ENCODE peak calls at places on chromosome 16, in seven cellular contexts. P is PC-3, Q is A549, H is heart left ventricle, X is trophoblast cell, J is psoas muscle, E is GM12878. L is an unnamed sample.

GRCh38 chr16:83458612-83459011 is 349.2 kb upstream of the HSBP1 start:
- DNase-seq in P (no peak), Q (no peak), H (no peak), X (no peak), J (no peak), E (peak; percentile 16), L (peak; percentile 61)

GRCh38 chr16:86038923-86039310 is 140.0 kb downstream of the IRF8 start:
- DNase-seq in P (no peak), Q (no peak), H (no peak), X (no peak), J (no peak), E (no peak), L (no peak)

GRCh38 chr16:2027024-2028010 is 615 bp downstream of the NHERF2 start:
- DNase-seq in P (peak; percentile 43), Q (peak; percentile 43), H (no peak), X (no peak), J (no peak), E (no peak), L (no peak)

GRCh38 chr16:56401482-56401881 is 23.9 kb downstream of the AMFR start:
- DNase-seq in P (peak; percentile 33), Q (peak; percentile 55), H (no peak), X (peak; percentile 30), J (peak; percentile 46), E (no peak), L (no peak)

GRCh38 chr16:28092721-28093382 is 29.3 kb upstream of the GSG1L start:
- DNase-seq in P (no peak), Q (no peak), H (no peak), X (peak; percentile 77), J (no peak), E (no peak), L (no peak)

GRCh38 chr16:28136751-28137434 is 73.4 kb upstream of the GSG1L start:
- DNase-seq in P (no peak), Q (no peak), H (no peak), X (no peak), J (no peak), E (no peak), L (no peak)

GRCh38 chr16:67163164-67163902 is 1.2 kb upstream of the HSF4 start:
- DNase-seq in P (no peak), Q (no peak), H (peak; percentile 78), X (no peak), J (peak; percentile 58), E (no peak), L (no peak)

GRCh38 chr16:12184419-12184831 is 207.9 kb downstream of the SNX29 start:
- DNase-seq in P (no peak), Q (no peak), H (no peak), X (peak; percentile 83), J (no peak), E (no peak), L (no peak)

GRCh38 chr16:29820271-29820701 is at the start of gene MVP:
- DNase-seq in P (peak; percentile 59), Q (peak; percentile 56), H (peak; percentile 83), X (peak; percentile 67), J (peak; percentile 68), E (no peak), L (no peak)

GRCh38 chr16:29819506-29819905 is 756 bp upstream of the MVP start:
- DNase-seq in P (no peak), Q (peak; percentile 50), H (no peak), X (no peak), J (no peak), E (no peak), L (no peak)

GRCh38 chr16:29820730-29821662 is 734 bp downstream of the MVP start:
- DNase-seq in P (peak; percentile 27), Q (peak; percentile 59), H (peak; percentile 56), X (peak; percentile 29), J (no peak), E (peak; percentile 41), L (no peak)

GRCh38 chr16:29824589-29825144 is 4.4 kb downstream of the MVP start:
- DNase-seq in P (peak; percentile 65), Q (peak; percentile 67), H (no peak), X (no peak), J (no peak), E (no peak), L (no peak)

GRCh38 chr16:29821663-29822115 is 1.4 kb downstream of the MVP start:
- DNase-seq in P (peak; percentile 50), Q (peak; percentile 64), H (peak; percentile 39), X (peak; percentile 78), J (no peak), E (no peak), L (no peak)
- H3K4me3 ChIP-seq in P (peak overlapping the region; percentile 76), Q (peak overlapping the region; percentile 61), H (no peak overlapping the region), X (no peak overlapping the region), J (peak overlapping the region; percentile 69), E (peak overlapping the region; percentile 94), L (peak overlapping the region; percentile 90)

DNA sequence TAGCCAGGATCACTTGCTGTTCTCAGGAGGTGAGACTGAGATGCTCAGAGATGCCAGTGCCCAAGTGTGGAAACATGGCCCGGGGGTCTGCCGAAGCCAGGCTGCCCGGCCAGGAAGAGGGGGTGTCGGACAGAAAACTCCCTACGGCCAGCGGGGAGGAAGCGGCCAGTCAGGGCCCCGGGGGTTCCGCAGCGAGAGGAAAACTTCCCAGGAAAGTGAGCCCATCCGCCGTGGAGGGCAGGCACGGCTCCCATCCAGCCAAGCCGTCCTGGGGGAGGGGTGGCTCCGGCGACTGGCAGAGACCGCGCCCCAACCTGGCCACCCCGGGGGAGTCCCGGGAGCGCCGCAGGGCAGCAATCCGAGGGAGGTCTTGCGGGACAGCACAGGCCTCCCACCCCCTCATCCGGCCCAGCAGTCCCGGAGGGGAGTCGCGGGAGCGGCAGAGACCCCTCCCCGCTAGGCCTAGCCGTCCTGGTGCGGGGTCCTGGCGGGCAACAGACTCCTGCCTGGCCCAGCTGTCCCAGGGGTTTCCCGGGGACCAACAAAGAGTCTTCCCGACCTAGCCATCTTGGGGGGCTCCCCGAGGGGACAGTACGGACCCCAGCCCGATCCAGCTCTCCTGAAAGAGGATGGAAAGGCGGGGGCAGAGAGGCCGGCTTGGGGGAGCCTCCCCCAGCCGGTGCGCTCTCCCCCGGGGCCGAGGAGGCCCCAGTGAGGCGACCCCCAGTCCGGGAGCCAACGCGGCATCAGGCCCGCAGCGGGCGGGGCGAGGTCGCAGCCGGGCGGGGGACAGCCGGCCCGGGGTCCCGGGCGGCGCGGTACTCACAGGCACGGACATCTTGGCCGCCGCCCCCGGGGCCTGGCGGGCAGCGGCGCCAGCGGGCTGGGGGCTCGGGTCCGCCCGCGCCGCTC is 13.8 kb upstream of the BCAR1 start:
- DNase-seq in P (no peak), Q (no peak), H (peak; percentile 75), X (no peak), J (peak; percentile 68), E (no peak), L (no peak)
- H3K4me3 ChIP-seq in P (peak overlapping the region; percentile 94), Q (peak overlapping the region; percentile 97), H (peak overlapping the region; percentile 90), X (peak overlapping the region; percentile 88), J (peak overlapping the region; percentile 100), E (peak overlapping the region; percentile 96), L (peak overlapping the region; percentile 52)

GRCh38 chr16:50694206-50694605 is 800 bp downstream of the NOD2 start:
- DNase-seq in P (no peak), Q (no peak), H (no peak), X (no peak), J (no peak), E (no peak), L (no peak)
- H3K4me3 ChIP-seq in P (no peak overlapping the region), Q (no peak overlapping the region), H (no peak overlapping the region), X (no peak overlapping the region), J (peak overlapping the region; percentile 65), E (peak overlapping the region; percentile 72), L (peak overlapping the region; percentile 50)

GRCh38 chr16:3610698-3611144 is 685 bp downstream of the SLX4 start:
- DNase-seq in P (no peak), Q (no peak), H (no peak), X (no peak), J (no peak), E (no peak), L (no peak)
- H3K4me3 ChIP-seq in P (peak overlapping the region; percentile 99), Q (peak overlapping the region; percentile 90), H (peak overlapping the region; percentile 69), X (peak overlapping the region; percentile 94), J (peak overlapping the region; percentile 98), E (peak overlapping the region; percentile 96), L (peak overlapping the region; percentile 89)

DNA sequence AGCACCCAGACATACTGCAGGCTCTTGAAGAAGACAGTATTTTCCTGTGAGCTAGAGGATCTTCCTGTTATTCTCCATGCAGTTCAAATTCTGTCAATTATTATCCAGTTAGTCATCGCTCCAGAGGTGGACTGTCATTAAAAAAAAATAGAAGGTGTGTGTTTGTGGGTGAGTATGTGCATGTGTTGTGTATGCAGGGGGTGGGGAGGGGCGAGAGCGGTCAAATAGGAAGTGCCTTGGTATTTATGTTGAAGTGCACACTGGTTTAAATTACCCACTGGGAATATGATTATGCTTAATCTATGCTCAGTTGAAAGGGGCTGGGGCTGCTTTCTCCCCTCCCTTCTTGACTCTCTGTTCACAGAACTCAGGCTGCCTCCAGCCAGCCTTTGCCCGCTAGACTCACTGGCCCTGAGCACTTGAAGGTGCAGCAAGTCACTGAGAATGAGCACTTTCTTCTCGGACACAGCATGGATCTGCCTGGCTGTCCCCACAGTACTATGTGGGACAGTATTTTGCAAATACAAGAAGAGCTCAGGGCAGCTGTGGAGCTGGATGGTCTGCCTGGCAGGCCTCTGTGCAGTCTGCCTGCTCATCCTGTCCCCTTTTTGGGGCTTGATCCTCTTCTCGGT is at the start of gene HSD17B2:
- DNase-seq in P (peak; percentile 80), Q (peak; percentile 24), H (no peak), X (no peak), J (no peak), E (no peak), L (no peak)
- H3K4me3 ChIP-seq in P (no peak within 1 kb of the TSS), Q (peak within 1 kb of the TSS; percentile 9), H (no peak within 1 kb of the TSS), X (no peak within 1 kb of the TSS), J (no peak within 1 kb of the TSS), E (no peak within 1 kb of the TSS), L (no peak within 1 kb of the TSS)

GRCh38 chr16:8959921-8960787 is 3.6 kb downstream of the USP7 start:
- DNase-seq in P (no peak), Q (no peak), H (no peak), X (no peak), J (no peak), E (no peak), L (no peak)
- H3K4me3 ChIP-seq in P (peak overlapping the region; percentile 78), Q (no peak overlapping the region), H (no peak overlapping the region), X (no peak overlapping the region), J (peak overlapping the region; percentile 43), E (peak overlapping the region; percentile 80), L (peak overlapping the region; percentile 73)

GRCh38 chr16:17939052-17939673 is 397.4 kb downstream of the NPIPA8 start:
- DNase-seq in P (no peak), Q (no peak), H (no peak), X (no peak), J (no peak), E (no peak), L (no peak)
- H3K4me3 ChIP-seq in P (no peak overlapping the region), Q (no peak overlapping the region), H (no peak overlapping the region), X (no peak overlapping the region), J (no peak overlapping the region), E (peak overlapping the region; percentile 48), L (peak overlapping the region; percentile 32)

DNA sequence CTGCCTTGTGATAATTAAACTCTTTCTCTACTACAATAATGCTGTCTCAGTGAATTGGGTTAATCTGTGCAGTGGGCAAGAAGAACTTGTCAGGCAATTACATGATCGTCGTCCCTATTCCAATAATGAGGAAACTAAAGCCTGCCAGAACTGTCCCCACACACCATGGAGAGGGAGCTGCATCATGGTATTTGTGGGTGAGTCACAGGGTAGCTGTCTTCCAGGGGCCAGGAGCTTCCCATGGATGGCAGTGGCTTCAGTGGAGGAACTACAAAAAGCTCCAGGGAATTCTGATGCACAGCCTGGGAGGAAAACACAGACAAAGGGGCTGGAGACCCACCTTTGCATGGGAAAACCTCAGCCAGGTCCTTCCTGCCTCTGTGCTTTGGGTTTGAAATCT is 83.3 kb upstream of the C16orf82 start:
- DNase-seq in P (no peak), Q (no peak), H (no peak), X (no peak), J (no peak), E (no peak), L (no peak)
- H3K4me3 ChIP-seq in P (no peak overlapping the region), Q (no peak overlapping the region), H (no peak overlapping the region), X (no peak overlapping the region), J (no peak overlapping the region), E (no peak overlapping the region), L (no peak overlapping the region)

L was measured in GM12864.